ENCODE peak calls at places on chromosomes 3 and 15, in six cellular contexts. F is activated naive CD4-positive, alpha-beta T cell; X is left lobe of liver; K is heart right ventricle; H is LoVo; P is SW 1271. J is an unnamed sample.

GRCh38 chr3:123055352-123055751 is 11.5 kb upstream of the PDIA5 start:
- DNase-seq in P (no peak), K (no peak), X (no peak), F (no peak), H (no peak), J (no peak)

GRCh38 chr3:168081171-168081771 is 14.5 kb downstream of the GOLIM4 start:
- DNase-seq in K (no peak), X (no peak), H (no peak), F (no peak), P (no peak), J (no peak)

GRCh38 chr3:134344560-134344959 is 29.7 kb downstream of the AMOTL2 start:
- DNase-seq in K (no peak), X (no peak), P (no peak), H (no peak), F (no peak), J (no peak)

GRCh38 chr3:186108106-186108940 is 566 bp downstream of the ETV5 start:
- DNase-seq in F (no peak), H (peak; percentile 35), P (peak; percentile 35), X (no peak), K (peak; percentile 32), J (peak; percentile 36)

GRCh38 chr3:113057117-113057516 is 66.3 kb downstream of the GTPBP8 start:
- DNase-seq in H (no peak), K (no peak), X (no peak), F (no peak), P (no peak), J (no peak)

GRCh38 chr3:41198526-41198925 is 779 bp upstream of the CTNNB1 start:
- DNase-seq in H (no peak), X (peak; percentile 65), P (no peak), K (peak; percentile 51), F (no peak), J (peak; percentile 74)

GRCh38 chr3:100155105-100155504 is 40.8 kb upstream of the FILIP1L start:
- DNase-seq in K (no peak), F (no peak), P (no peak), H (no peak), X (no peak), J (no peak)

GRCh38 chr3:156298938-156299337 is 178.6 kb downstream of the KCNAB1 start:
- DNase-seq in X (no peak), P (no peak), F (no peak), H (no peak), K (peak; percentile 46), J (no peak)

GRCh38 chr15:73654659-73655058 is 21.5 kb upstream of the NPTN start:
- DNase-seq in X (no peak), P (no peak), F (no peak), H (peak; percentile 28), K (no peak), J (no peak)

GRCh38 chr3:36695113-36695768 is 69.1 kb downstream of the DCLK3 start:
- DNase-seq in F (no peak), X (no peak), P (no peak), H (no peak), K (no peak), J (no peak)

GRCh38 chr15:26644948-26645347 is 127.9 kb downstream of the GABRB3 start:
- DNase-seq in P (no peak), F (no peak), X (no peak), H (no peak), K (no peak), J (no peak)

GRCh38 chr15:100350434-100351226 is 8.9 kb upstream of the ADAMTS17 start:
- DNase-seq in H (peak; percentile 12), P (no peak), X (peak; percentile 85), K (no peak), F (no peak), J (no peak)

GRCh38 chr15:29686445-29687203 is 135.6 kb downstream of the TJP1 start:
- DNase-seq in K (no peak), F (no peak), X (no peak), P (no peak), H (no peak), J (peak; percentile 72)

GRCh38 chr3:76482510-76482909 is 557.4 kb upstream of the ROBO2 start:
- DNase-seq in F (no peak), P (no peak), X (no peak), H (no peak), K (no peak), J (no peak)

GRCh38 chr3:99126291-99126690 is 224.8 kb upstream of the DCBLD2 start:
- DNase-seq in F (no peak), H (no peak), K (no peak), X (no peak), P (peak; percentile 9), J (no peak)

GRCh38 chr3:76369170-76369569 is 583.8 kb upstream of the ZNF717 start:
- DNase-seq in K (no peak), X (no peak), P (peak; percentile 0), H (no peak), F (no peak), J (peak; percentile 26)

GRCh38 chr15:80578871-80579270 is 116.2 kb upstream of the ABHD17C start:
- DNase-seq in F (no peak), P (no peak), X (no peak), K (no peak), H (no peak), J (no peak)

GRCh38 chr3:174229916-174230315 is 629.2 kb upstream of the NAALADL2 start:
- DNase-seq in F (no peak), H (no peak), K (no peak), P (no peak), X (no peak), J (no peak)

GRCh38 chr3:52230889-52231499 is 5.5 kb upstream of the TLR9 start:
- DNase-seq in X (no peak), F (no peak), P (no peak), H (no peak), K (no peak), J (no peak)

GRCh38 chr15:55334997-55335396 is 16.0 kb downstream of the PIGB start:
- DNase-seq in F (no peak), X (no peak), K (no peak), P (no peak), H (no peak), J (no peak)

GRCh38 chr3:174821477-174821876 is 37.7 kb upstream of the NAALADL2 start:
- DNase-seq in F (no peak), K (no peak), X (no peak), H (no peak), P (no peak), J (peak; percentile 36)

GRCh38 chr15:41577863-41578735 is 19.1 kb downstream of the TYRO3 start:
- DNase-seq in H (no peak), P (no peak), F (no peak), K (no peak), X (no peak), J (peak; percentile 85)

GRCh38 chr3:106428565-106428994 is 559.8 kb upstream of the CBLB start:
- DNase-seq in F (no peak), K (no peak), P (peak; percentile 61), X (no peak), H (peak; percentile 12), J (peak; percentile 9)

GRCh38 chr3:185439745-185440466 is 58.9 kb downstream of the TMEM41A start:
- DNase-seq in H (no peak), X (no peak), P (no peak), K (no peak), F (no peak), J (peak; percentile 87)

GRCh38 chr15:63973212-63974009 is 72.9 kb downstream of the DAPK2 start:
- DNase-seq in H (peak; percentile 37), X (peak; percentile 33), P (no peak), K (no peak), F (no peak), J (no peak)

GRCh38 chr3:74768010-74768409 is 153.6 kb upstream of the CNTN3 start:
- DNase-seq in X (no peak), K (no peak), F (no peak), P (no peak), H (no peak), J (no peak)

GRCh38 chr3:197748597-197749314 is 927 bp upstream of the FYTTD1 start:
- DNase-seq in K (no peak), H (no peak), F (no peak), P (no peak), X (no peak), J (peak; percentile 34)

GRCh38 chr15:61946778-61947177 is 113.5 kb downstream of the VPS13C start:
- DNase-seq in K (no peak), X (no peak), F (no peak), H (no peak), P (peak; percentile 18), J (no peak)

GRCh38 chr15:68553994-68554715 is 24.6 kb upstream of the CORO2B start:
- DNase-seq in H (peak; percentile 61), K (peak; percentile 78), F (peak; percentile 17), X (no peak), P (peak; percentile 69), J (peak; percentile 78)

GRCh38 chr3:100005670-100006393 is 108.5 kb downstream of the FILIP1L start:
- DNase-seq in K (no peak), P (no peak), H (no peak), F (no peak), X (no peak), J (no peak)

GRCh38 chr15:100788080-100788730 is 91.4 kb upstream of the ALDH1A3 start:
- DNase-seq in P (no peak), F (no peak), X (peak; percentile 19), H (no peak), K (peak; percentile 1), J (no peak)

GRCh38 chr15:101121511-101122090 is 130.2 kb downstream of the CHSY1 start:
- DNase-seq in H (no peak), F (no peak), X (peak; percentile 59), P (no peak), K (peak; percentile 87), J (peak; percentile 82)

GRCh38 chr3:197503652-197504051 is 52.1 kb downstream of the BDH1 start:
- DNase-seq in P (no peak), F (no peak), H (no peak), X (no peak), K (no peak), J (no peak)

GRCh38 chr3:65871305-65872141 is 167.2 kb downstream of the MAGI1 start:
- DNase-seq in H (no peak), X (peak; percentile 78), K (peak; percentile 62), P (no peak), F (no peak), J (peak; percentile 89)

GRCh38 chr3:49721861-49722781 is 1.6 kb downstream of the GMPPB start:
- DNase-seq in F (no peak), K (no peak), H (no peak), X (peak; percentile 52), P (no peak), J (no peak)

J was measured in NCI-H69.